ENCODE peak calls at places on chromosomes 6 and 20, in five cellular contexts. E is H9, T is neuronal stem cell, B is H1, W is trophoblast cell. N is an unnamed sample.

GRCh38 chr6:157089258-157089657 is 234.1 kb downstream of the TMEM242 start:
- DNase-seq in E (peak), W (no peak), T (peak), B (no peak), N (peak)

GRCh38 chr6:106165885-106166485 is 79.8 kb downstream of the PRDM1 start:
- DNase-seq in W (no peak), T (no peak), B (no peak), E (no peak), N (peak)

GRCh38 chr6:145544031-145544430 is 191.3 kb downstream of the EPM2A start:
- DNase-seq in W (no peak), B (no peak), T (no peak), E (no peak), N (peak)

GRCh38 chr6:163790296-163790840 is 375.9 kb downstream of the QKI start:
- DNase-seq in W (no peak), T (no peak), E (no peak), B (no peak), N (peak)

GRCh38 chr6:157537518-157537917 is 156.5 kb downstream of the ZDHHC14 start:
- DNase-seq in T (no peak), W (no peak), B (no peak), E (no peak), N (peak)

GRCh38 chr6:163750436-163751031 is 336.0 kb downstream of the QKI start:
- DNase-seq in W (no peak), E (no peak), B (no peak), T (no peak), N (no peak)

GRCh38 chr6:125728739-125729138 is 20.7 kb upstream of the HEY2 start:
- DNase-seq in E (no peak), B (no peak), T (no peak), W (no peak), N (no peak)

GRCh38 chr6:147141690-147142308 is 62.4 kb upstream of the STXBP5 start:
- DNase-seq in W (no peak), B (no peak), E (no peak), T (no peak), N (peak)

GRCh38 chr6:25578538-25578937 is 73.5 kb upstream of the SCGN start:
- DNase-seq in T (no peak), W (no peak), B (no peak), E (no peak), N (no peak)

GRCh38 chr6:11200356-11200755 is 32.1 kb downstream of the NEDD9 start:
- DNase-seq in W (peak), E (no peak), B (no peak), T (no peak), N (peak)

GRCh38 chr6:128057541-128058335 is 156.9 kb upstream of the THEMIS start:
- DNase-seq in T (no peak), E (no peak), W (no peak), B (no peak), N (peak)

GRCh38 chr6:55069132-55069781 is 105.1 kb upstream of the HCRTR2 start:
- DNase-seq in E (peak), W (peak), T (peak), B (peak), N (peak)

GRCh38 chr6:157838718-157839430 is 15.8 kb downstream of the SNX9 start:
- DNase-seq in E (no peak), T (no peak), W (no peak), B (no peak), N (no peak)

GRCh38 chr20:7629880-7630279 is 310.4 kb downstream of the HAO1 start:
- DNase-seq in W (no peak), E (no peak), T (no peak), B (no peak), N (no peak)

GRCh38 chr6:52672422-52673025 is 1.6 kb downstream of the TMEM14A start:
- DNase-seq in E (no peak), T (no peak), B (no peak), W (no peak), N (peak)

GRCh38 chr20:37714973-37715657 is 21.3 kb downstream of the CTNNBL1 start:
- DNase-seq in W (peak), T (no peak), B (no peak), E (no peak), N (peak)

GRCh38 chr6:582370-582769 is 74.5 kb downstream of the HUS1B start:
- DNase-seq in W (no peak), B (peak), T (peak), E (peak), N (peak)

GRCh38 chr6:43779864-43780260 is 9.9 kb downstream of the VEGFA start:
- DNase-seq in E (no peak), B (no peak), T (no peak), W (no peak), N (no peak)

GRCh38 chr6:115896538-115897129 is 164.1 kb downstream of the FRK start:
- DNase-seq in B (no peak), W (peak), E (no peak), T (peak), N (peak)

GRCh38 chr6:121093928-121094327 is 240.4 kb downstream of the TBC1D32 start:
- DNase-seq in B (no peak), W (no peak), E (no peak), T (no peak), N (peak)

GRCh38 chr6:137192821-137193220 is 19.4 kb upstream of the IL22RA2 start:
- DNase-seq in E (no peak), T (no peak), W (peak), B (no peak), N (no peak)

DNA sequence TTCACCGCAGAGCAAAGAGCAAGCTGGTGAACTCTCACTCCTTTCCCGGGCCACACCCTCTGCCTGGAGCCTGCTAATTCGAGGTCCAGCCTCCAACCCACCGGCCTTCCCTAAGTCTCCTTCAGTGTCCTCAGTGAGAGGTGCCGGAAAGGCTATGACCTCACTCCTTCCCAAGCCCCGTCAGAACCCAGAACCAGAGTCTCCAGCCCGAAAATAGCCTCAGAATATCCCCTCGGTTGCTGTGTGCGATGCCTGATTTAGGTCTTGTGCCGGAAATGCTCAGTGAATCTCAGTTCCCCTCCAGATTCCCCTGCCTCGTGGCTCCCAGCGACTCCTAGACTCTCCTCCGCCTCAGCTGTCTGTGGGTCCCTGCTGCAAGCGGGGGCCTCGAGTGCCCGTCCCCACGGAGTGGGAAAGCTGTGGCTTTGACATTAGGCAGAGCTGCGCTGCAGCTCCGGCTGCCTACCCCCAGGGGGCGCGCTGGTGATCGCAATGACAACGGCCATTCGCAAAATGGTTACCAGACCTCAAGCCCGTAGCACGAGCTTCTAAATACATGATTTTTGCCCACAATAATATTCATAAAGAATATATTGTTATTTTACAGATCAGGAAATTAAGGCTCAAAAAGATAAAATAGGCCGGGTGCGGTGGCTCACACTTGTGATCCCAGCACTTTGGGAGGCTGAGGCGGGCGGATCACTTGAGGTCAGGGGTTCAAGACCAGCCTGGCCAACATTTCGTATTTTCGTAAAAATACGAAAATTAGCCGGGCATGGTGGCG is 4.2 kb upstream of the BNIP5 start:
- DNase-seq in T (peak), W (peak), B (peak), E (peak), N (peak)
- H4K91ac ChIP-seq in T (no peak), W (no peak), B (no peak), E (no peak), N (no peak)

DNA sequence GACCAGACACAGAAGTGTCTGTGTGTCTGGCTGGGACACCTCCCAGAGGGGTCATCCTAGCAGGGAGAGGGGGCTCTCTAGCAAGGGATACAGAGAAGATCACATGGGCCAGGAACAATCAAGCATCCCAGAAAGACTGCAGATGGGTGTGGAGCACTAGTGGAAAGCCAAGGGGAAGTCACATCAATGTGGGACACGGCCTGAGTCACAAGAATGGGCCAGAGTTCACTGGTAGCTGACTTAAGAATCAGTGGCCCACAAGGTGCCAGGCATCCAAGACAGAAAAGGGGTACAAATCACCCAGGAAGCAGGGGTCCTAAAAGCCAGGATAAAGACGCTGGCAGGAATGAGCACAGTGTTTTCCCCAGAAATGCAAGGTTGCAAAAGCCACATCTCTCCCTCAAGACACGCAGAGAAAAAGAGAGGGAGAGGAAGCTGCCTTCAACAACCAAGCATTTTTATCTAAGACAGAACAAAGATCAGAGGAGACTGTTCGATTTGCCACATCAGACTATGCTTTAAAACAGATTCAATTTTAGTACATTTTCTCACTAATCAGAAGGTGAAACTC is 113.6 kb upstream of the DST start:
- DNase-seq in E (no peak), B (no peak), T (no peak), W (no peak), N (no peak)
- H4K91ac ChIP-seq in E (no peak), B (no peak), T (no peak), W (no peak), N (peak)

DNA sequence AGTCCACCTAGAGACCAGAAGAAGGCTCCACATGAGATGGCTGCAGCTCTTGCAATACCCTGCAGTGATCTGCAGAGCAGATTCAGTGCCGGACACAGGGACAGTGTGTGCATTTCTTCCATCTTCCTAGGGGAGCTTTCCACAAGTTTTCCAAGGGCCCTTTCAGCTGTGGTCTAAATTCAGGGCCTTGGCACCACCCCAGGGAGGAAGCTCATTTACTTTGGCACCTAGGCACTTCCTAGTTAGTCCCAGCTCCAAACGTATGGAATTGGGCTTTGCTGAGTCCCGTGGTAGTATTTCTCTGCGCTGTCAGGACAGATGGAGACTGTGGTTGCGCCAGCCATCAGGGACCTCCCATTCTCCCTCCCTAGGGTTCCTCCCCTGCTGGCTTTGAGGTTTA is 182.3 kb upstream of the UST start:
- DNase-seq in W (no peak), B (no peak), E (no peak), T (no peak), N (no peak)
- H4K91ac ChIP-seq in W (no peak), B (no peak), E (no peak), T (no peak), N (no peak)

GRCh38 chr6:35521235-35521634 is 8.5 kb upstream of the TULP1 start:
- DNase-seq in T (no peak), W (no peak), E (no peak), B (no peak), N (no peak)
- H4K91ac ChIP-seq in T (no peak), W (peak), E (no peak), B (peak), N (no peak)

GRCh38 chr20:57786304-57786942 is 76.6 kb upstream of the PMEPA1 start:
- DNase-seq in W (no peak), T (no peak), B (no peak), E (peak), N (no peak)
- H4K91ac ChIP-seq in W (no peak), T (no peak), B (no peak), E (no peak), N (no peak)

GRCh38 chr6:41561386-41561785 is 15.2 kb downstream of the FOXP4 start:
- DNase-seq in T (no peak), W (no peak), B (no peak), E (no peak), N (no peak)
- H4K91ac ChIP-seq in T (no peak), W (no peak), B (peak), E (no peak), N (no peak)

GRCh38 chr20:10157539-10157938 is 61.1 kb upstream of the SNAP25 start:
- DNase-seq in E (no peak), T (no peak), B (no peak), W (no peak), N (no peak)
- H4K91ac ChIP-seq in E (no peak), T (no peak), B (no peak), W (no peak), N (no peak)

N was measured in IMR-90.